ENCODE peak calls at places on chromosomes 7 and 10, in seven cellular contexts. V is H1, I is stomach, W is Panc1, B is HepG2, K is prostate gland, N is HCT116. H is an unnamed sample.

GRCh38 chr10:132851451-132851850 is 65.5 kb upstream of the NKX6-2 start:
- DNase-seq in V (no peak), K (no peak), B (no peak), I (peak; percentile 55), W (no peak), N (no peak), H (peak; percentile 3)

GRCh38 chr10:62554632-62555199 is 180.5 kb downstream of the ZNF365 start:
- DNase-seq in W (no peak), N (peak; percentile 8), K (no peak), V (no peak), I (no peak), B (peak; percentile 16), H (no peak)

GRCh38 chr10:112182808-112183328 is 697 bp downstream of the GPAM start:
- DNase-seq in N (no peak), K (no peak), W (no peak), V (no peak), B (no peak), I (no peak), H (no peak)

GRCh38 chr7:31950101-31950755 is 120.0 kb downstream of the PDE1C start:
- DNase-seq in K (no peak), I (no peak), V (no peak), B (no peak), N (no peak), W (no peak), H (no peak)

GRCh38 chr7:142632291-142633134 is 116.8 kb upstream of the PRSS1 start:
- DNase-seq in V (peak; percentile 81), B (peak; percentile 32), I (peak; percentile 60), N (peak; percentile 63), W (peak; percentile 72), K (peak; percentile 44), H (peak; percentile 54)

GRCh38 chr7:37342665-37343471 is 105.8 kb downstream of the ELMO1 start:
- DNase-seq in N (no peak), K (no peak), B (no peak), W (no peak), I (peak; percentile 31), V (no peak), H (peak; percentile 51)

GRCh38 chr10:28902215-28902614 is 224.9 kb downstream of the BAMBI start:
- DNase-seq in N (no peak), B (no peak), I (no peak), K (no peak), W (no peak), V (no peak), H (no peak)

GRCh38 chr10:43427166-43427825 is 9.6 kb upstream of the ZNF487 start:
- DNase-seq in V (no peak), N (no peak), I (no peak), K (no peak), W (no peak), B (no peak), H (no peak)

GRCh38 chr10:6543431-6544005 is 36.6 kb downstream of the PRKCQ start:
- DNase-seq in I (no peak), N (no peak), V (no peak), W (no peak), B (no peak), K (no peak), H (peak; percentile 11)

GRCh38 chr7:22143496-22143895 is 197.8 kb upstream of the CDCA7L start:
- DNase-seq in V (no peak), I (no peak), B (no peak), K (no peak), N (no peak), W (no peak), H (no peak)

GRCh38 chr7:147670759-147671158 is 919.8 kb upstream of the C7orf33 start:
- DNase-seq in K (no peak), W (no peak), I (no peak), N (no peak), V (no peak), B (no peak), H (no peak)

GRCh38 chr7:92432299-92432946 is 14.9 kb upstream of the GATAD1 start:
- DNase-seq in I (no peak), V (no peak), B (no peak), N (no peak), W (no peak), K (no peak), H (no peak)

GRCh38 chr7:53070883-53071282 is 35.5 kb downstream of the POM121L12 start:
- DNase-seq in W (no peak), I (no peak), V (no peak), N (no peak), K (no peak), B (no peak), H (no peak)

GRCh38 chr7:108253275-108254044 is 123.3 kb upstream of the LAMB4 start:
- DNase-seq in B (no peak), I (no peak), V (no peak), W (no peak), N (no peak), K (no peak), H (no peak)

GRCh38 chr7:27364344-27364758 is 121.7 kb downstream of the EVX1 start:
- DNase-seq in K (peak; percentile 12), W (no peak), I (peak; percentile 27), B (no peak), N (no peak), V (no peak), H (peak; percentile 44)
- H3K4me3 ChIP-seq in K (no peak overlapping the region), W (no peak overlapping the region), I (no peak overlapping the region), B (no peak overlapping the region), N (no peak overlapping the region), V (no peak overlapping the region), H (no peak overlapping the region)

DNA sequence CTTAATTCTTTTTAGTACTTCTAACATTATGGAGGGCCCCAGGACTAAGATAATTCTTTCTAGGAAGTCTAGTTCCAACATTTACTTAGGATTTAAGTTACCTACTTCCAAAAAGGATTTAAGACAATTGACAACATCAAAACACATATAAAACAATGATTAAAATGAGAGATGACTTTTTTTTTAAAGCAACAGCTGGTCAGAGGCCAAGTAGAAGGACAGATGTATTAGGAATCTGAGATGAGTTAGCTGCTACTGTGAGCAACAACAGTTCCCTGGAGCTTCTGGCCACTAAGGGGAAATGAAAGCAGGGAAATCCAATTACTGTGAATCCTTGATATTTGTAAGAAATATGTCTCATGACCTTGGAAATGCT is 222.3 kb downstream of the PHTF2 start:
- DNase-seq in V (no peak), W (no peak), B (no peak), I (no peak), N (no peak), K (no peak), H (no peak)
- TF ChIP-seq CTCF in V (no peak), W (peak; percentile 57), B (no peak), I (no peak), N (no peak), K (no peak), H (no peak)

GRCh38 chr7:33794959-33795358 is 110.4 kb upstream of the BMPER start:
- DNase-seq in V (no peak), B (no peak), N (no peak), I (no peak), W (no peak), K (no peak), H (no peak)

GRCh38 chr7:33794419-33794818 is 110.9 kb upstream of the BMPER start:
- DNase-seq in B (no peak), N (no peak), I (no peak), W (no peak), K (no peak), V (no peak), H (no peak)

GRCh38 chr7:33793616-33794015 is 111.7 kb upstream of the BMPER start:
- DNase-seq in W (no peak), V (no peak), K (no peak), B (no peak), I (no peak), N (no peak), H (no peak)

GRCh38 chr7:33798671-33799325 is 106.5 kb upstream of the BMPER start:
- DNase-seq in B (no peak), W (no peak), V (no peak), I (no peak), N (no peak), K (no peak), H (no peak)

GRCh38 chr7:33796538-33796937 is 108.8 kb upstream of the BMPER start:
- DNase-seq in N (no peak), I (no peak), W (no peak), V (no peak), B (no peak), K (no peak), H (no peak)
- TF ChIP-seq POLR2AphosphoS5 in N (no peak), I (no peak), W (no peak), V (no peak), B (no peak), K (no peak), H (no peak)

DNA sequence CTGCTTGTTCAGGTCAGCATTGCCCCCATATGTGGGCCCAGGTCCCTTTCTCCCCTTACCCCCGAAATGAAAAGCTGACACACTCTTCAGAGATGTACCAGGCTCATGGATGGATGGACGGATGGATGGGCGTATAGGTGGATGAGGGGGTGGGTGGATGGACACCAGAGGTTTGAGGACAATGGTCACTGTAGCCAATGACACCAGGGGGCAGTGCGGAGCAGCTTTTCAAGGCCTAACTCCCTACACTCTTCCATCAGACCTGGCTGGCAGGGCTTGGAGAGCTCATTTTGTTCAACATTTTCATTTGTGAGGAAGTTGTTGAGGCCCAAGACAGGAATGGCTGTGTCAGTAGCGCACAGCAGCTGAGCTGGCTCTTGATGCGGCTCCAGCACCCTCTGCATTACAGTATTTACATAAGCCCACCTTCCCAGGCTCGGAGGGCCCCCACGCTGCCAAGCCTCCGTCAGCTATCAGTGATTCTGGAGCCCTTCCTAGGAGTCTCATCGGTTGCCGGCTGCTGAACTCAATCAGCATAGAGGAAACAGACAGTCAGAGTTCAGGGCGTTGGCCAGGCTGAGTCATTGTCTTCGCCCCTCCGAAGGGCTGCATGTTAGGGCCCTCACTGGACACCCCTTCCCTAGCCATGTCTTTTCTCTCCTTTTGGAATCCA is 11.6 kb upstream of the FFAR4 start:
- DNase-seq in V (peak; percentile 93), W (peak; percentile 53), N (peak; percentile 47), I (peak; percentile 77), K (peak; percentile 68), B (peak; percentile 68), H (peak; percentile 83)
- H3K4me3 ChIP-seq in V (no peak overlapping the region), W (no peak overlapping the region), N (no peak overlapping the region), I (no peak overlapping the region), K (no peak overlapping the region), B (no peak overlapping the region), H (no peak overlapping the region)

DNA sequence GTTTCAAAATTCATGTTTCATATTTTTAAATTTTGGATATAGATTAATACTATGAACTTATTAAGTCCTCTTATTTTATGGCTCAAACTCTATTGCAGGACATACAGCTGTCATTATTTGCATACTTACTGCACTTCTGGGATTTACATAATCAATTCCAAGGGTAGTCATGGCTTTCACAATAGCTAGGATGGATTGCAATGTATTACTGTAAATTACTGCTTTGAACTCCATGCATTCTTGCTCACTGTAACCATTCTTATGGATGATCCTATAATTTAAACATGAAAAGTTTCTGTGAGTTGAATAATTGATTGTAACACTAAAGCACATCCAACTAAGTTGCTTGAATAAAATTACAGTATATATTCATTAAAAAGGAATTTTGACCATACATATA is 23.5 kb downstream of the GNAT3 start:
- DNase-seq in K (no peak), B (no peak), I (no peak), N (no peak), W (no peak), V (no peak), H (no peak)
- TF ChIP-seq CTCF in K (no peak), B (no peak), I (no peak), N (no peak), W (no peak), V (no peak), H (no peak)